ENCODE peak calls at places on chromosomes 5 and 9, in five cellular contexts. S is mesenchymal stem cell, W is neuronal stem cell, A is trophoblast cell, L is H1. T is an unnamed sample.

GRCh38 chr5:126681970-126682369 is 81.2 kb downstream of the PHAX start:
- DNase-seq in S (no peak), W (no peak), A (no peak), L (no peak), T (no peak)

GRCh38 chr9:96270236-96270635 is 31.7 kb downstream of the HSD17B3 start:
- DNase-seq in S (no peak), W (no peak), A (no peak), L (no peak), T (no peak)

GRCh38 chr9:37010180-37010579 is 23.9 kb downstream of the PAX5 start:
- DNase-seq in S (no peak), W (no peak), A (no peak), L (no peak), T (no peak)

GRCh38 chr5:51559390-51559789 is 176.1 kb downstream of the ISL1 start:
- DNase-seq in S (no peak), W (no peak), A (no peak), L (no peak), T (no peak)

GRCh38 chr5:82388186-82388585 is 110.0 kb upstream of the RPS23 start:
- DNase-seq in S (peak; percentile 60), W (no peak), A (no peak), L (no peak), T (no peak)

GRCh38 chr9:128771094-128771721 is 519 bp downstream of the ZER1 start:
- DNase-seq in S (peak; percentile 59), W (no peak), A (peak; percentile 36), L (no peak), T (no peak)

GRCh38 chr9:617441-618085 is 223.9 kb upstream of the DMRT1 start:
- DNase-seq in S (no peak), W (no peak), A (peak; percentile 65), L (no peak), T (peak; percentile 29)

GRCh38 chr5:53419247-53419646 is 61.2 kb upstream of the FST start:
- DNase-seq in S (peak; percentile 90), W (no peak), A (no peak), L (no peak), T (no peak)

GRCh38 chr5:103367722-103368121 is 109.2 kb downstream of the MACIR start:
- DNase-seq in S (no peak), W (no peak), A (no peak), L (no peak), T (no peak)

GRCh38 chr5:21685016-21685415 is 1168.1 kb downstream of the CDH12 start:
- DNase-seq in S (no peak), W (no peak), A (no peak), L (no peak), T (no peak)

GRCh38 chr9:102986425-102986824 is 8.7 kb upstream of the CYLC2 start:
- DNase-seq in S (no peak), W (no peak), A (no peak), L (no peak), T (no peak)

GRCh38 chr5:87741891-87742290 is 329.2 kb upstream of the CCNH start:
- DNase-seq in S (no peak), W (no peak), A (no peak), L (no peak), T (no peak)

GRCh38 chr9:122080986-122081385 is 12.1 kb downstream of the TTLL11 start:
- DNase-seq in S (no peak), W (no peak), A (no peak), L (no peak), T (no peak)

GRCh38 chr5:71932131-71932635 is 175.1 kb upstream of the MAP1B start:
- DNase-seq in S (peak; percentile 17), W (no peak), A (no peak), L (no peak), T (no peak)

GRCh38 chr5:127084656-127085055 is 11.4 kb upstream of the C5orf63 start:
- DNase-seq in S (no peak), W (no peak), A (no peak), L (no peak), T (no peak)

GRCh38 chr5:161165998-161166660 is 314.1 kb upstream of the ATP10B start:
- DNase-seq in S (no peak), W (no peak), A (no peak), L (no peak), T (peak; percentile 35)

GRCh38 chr5:150616024-150616470 is 24.4 kb upstream of the SYNPO start:
- DNase-seq in S (no peak), W (no peak), A (no peak), L (no peak), T (no peak)

GRCh38 chr9:109114670-109115069 is 5.1 kb downstream of the TMEM245 start:
- DNase-seq in S (peak; percentile 47), W (no peak), A (no peak), L (no peak), T (no peak)

GRCh38 chr5:132434391-132434790 is 56.2 kb downstream of the IRF1 start:
- DNase-seq in S (peak; percentile 86), W (no peak), A (no peak), L (no peak), T (no peak)

GRCh38 chr5:82222597-82223574 is 55.3 kb downstream of the RPS23 start:
- DNase-seq in S (peak; percentile 80), W (no peak), A (peak; percentile 92), L (no peak), T (no peak)

GRCh38 chr5:172714491-172715420 is 56.2 kb downstream of the DUSP1 start:
- DNase-seq in S (peak; percentile 85), W (peak; percentile 51), A (peak; percentile 85), L (peak; percentile 88), T (peak; percentile 87)
- H2BK12ac ChIP-seq in S (no peak overlapping the region), W (no peak overlapping the region), A (no peak overlapping the region), L (peak overlapping the region; percentile 17), T (no peak overlapping the region)

DNA sequence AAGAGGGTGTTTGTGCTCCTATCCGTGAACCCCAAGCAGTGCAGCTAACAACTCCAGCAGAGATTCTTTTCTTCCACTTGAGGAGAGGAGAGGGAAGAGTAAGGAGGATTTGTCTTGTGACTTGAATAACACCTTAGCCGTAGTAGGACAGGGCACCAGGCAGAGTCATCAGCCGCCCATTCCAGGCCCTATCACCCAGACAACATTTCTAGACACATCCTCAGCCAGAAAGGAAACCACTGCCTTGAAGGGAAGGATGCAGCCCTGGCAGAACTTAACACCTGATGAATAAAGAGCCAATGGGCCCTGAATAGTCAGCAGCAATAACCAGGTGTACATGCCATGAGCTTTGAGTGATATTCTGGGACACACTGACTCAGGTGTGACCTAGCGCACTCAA is 1013.0 kb upstream of the COX7C start:
- DNase-seq in S (no peak), W (no peak), A (no peak), L (no peak), T (no peak)
- H2BK12ac ChIP-seq in S (no peak overlapping the region), W (no peak overlapping the region), A (no peak overlapping the region), L (no peak overlapping the region), T (no peak overlapping the region)

DNA sequence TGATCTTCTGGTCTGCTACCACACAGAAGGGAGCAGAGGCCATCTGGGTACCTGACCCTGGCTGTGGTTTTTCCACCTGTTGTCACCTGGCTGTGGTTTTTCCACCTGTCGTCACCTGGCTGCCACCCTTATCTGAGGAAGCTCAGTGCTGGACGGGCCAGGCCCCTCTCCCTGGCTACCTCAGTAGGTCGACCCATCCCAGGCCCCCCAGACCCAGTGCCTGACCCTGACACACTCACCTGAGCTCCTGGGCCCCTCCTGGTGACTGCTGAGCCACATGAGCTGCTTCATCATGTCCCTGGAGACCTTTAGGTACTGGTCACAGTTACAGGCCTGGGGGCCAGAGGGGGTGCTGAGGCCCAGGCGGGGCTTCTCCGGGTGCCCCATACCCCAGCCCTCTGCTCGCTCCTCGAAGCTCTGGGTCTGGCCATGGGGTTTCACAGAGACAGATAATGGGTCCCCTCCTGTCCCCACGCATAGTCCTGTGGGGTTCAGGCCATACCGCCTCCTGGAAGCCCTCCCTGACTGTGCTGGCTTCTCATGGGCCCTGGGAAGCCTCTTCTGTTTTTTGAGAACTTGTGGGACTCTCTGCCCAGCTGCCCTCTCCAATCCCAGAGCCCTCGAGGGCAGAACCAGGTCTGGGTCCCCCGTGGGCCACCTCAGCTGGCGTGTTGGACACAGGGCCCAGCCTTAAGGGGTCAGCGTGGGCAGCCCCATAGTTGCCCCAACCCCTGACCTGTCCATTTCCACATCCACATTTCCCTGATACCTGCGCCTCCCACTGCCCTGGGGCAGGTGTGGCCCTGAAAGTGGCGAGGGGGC is 7.5 kb upstream of the NRARP start:
- DNase-seq in S (no peak), W (no peak), A (no peak), L (no peak), T (no peak)
- H2BK12ac ChIP-seq in S (no peak overlapping the region), W (peak overlapping the region; percentile 84), A (no peak overlapping the region), L (peak overlapping the region; percentile 17), T (no peak overlapping the region)

GRCh38 chr5:143581649-143582048 is 178.2 kb upstream of the NR3C1 start:
- DNase-seq in S (no peak), W (no peak), A (no peak), L (no peak), T (no peak)

GRCh38 chr5:143582869-143583268 is 179.4 kb upstream of the NR3C1 start:
- DNase-seq in S (peak; percentile 58), W (no peak), A (peak; percentile 43), L (no peak), T (no peak)

GRCh38 chr5:143583385-143583784 is 179.9 kb upstream of the NR3C1 start:
- DNase-seq in S (no peak), W (no peak), A (no peak), L (no peak), T (no peak)

GRCh38 chr5:143581148-143581547 is 177.7 kb upstream of the NR3C1 start:
- DNase-seq in S (no peak), W (no peak), A (no peak), L (no peak), T (no peak)

DNA sequence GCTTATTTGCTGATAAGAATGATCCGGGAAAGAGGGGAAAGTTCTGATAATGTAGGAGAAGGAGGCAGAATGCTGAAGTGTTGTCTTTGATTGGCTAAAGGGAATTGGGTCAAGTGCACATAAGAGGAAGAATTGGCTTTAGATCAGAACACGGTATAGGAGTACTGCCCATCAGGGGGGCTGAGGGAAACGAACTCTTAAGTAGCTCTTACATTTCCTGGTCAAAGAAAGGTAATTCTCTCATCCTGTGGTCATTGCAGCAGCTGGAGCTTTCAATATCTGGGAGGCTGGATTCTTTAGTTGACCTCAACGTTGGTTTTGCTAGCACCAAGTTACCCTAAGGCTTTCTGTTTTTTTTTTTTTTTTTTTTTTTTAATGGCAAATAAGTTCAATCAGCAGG is 178.7 kb upstream of the NR3C1 start:
- DNase-seq in S (no peak), W (no peak), A (no peak), L (no peak), T (no peak)
- H2BK12ac ChIP-seq in S (no peak overlapping the region), W (no peak overlapping the region), A (no peak overlapping the region), L (no peak overlapping the region), T (no peak overlapping the region)

GRCh38 chr9:125463926-125464325 is 202.3 kb downstream of the GAPVD1 start:
- DNase-seq in S (no peak), W (no peak), A (no peak), L (no peak), T (no peak)
- H2BK12ac ChIP-seq in S (no peak overlapping the region), W (no peak overlapping the region), A (no peak overlapping the region), L (no peak overlapping the region), T (no peak overlapping the region)

DNA sequence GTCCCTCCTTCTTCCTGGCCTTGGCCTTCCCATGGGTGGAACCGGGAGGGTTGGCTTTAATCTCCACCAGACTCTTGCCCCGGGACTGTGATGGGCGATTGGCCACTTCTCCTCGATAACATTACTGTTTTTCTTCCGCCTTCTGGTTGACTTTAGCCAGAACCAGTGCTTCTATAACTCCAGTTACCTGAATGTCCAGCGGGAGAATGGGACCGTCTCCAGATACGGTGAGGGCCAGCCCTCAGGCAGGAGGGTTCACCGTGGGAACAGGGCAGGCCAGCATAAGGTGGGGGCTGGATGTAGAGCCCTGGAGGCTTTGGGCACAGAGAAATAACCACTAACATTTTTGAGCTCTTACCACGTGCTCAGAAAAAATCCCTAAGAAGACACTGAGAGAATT is 967 bp downstream of the ORM2 start:
- DNase-seq in S (no peak), W (no peak), A (no peak), L (no peak), T (no peak)
- H2BK12ac ChIP-seq in S (no peak overlapping the region), W (no peak overlapping the region), A (no peak overlapping the region), L (no peak overlapping the region), T (no peak overlapping the region)